ENCODE peak calls at places on chromosomes 5 and 9, in nine cellular contexts. B is cardiac muscle cell, M is stomach, Q is ureter, G is HEK293T, V is DND-41, O is NCI-H1436 treated with DMSO at 0.1 percent for 48 hours, J is fibroblast of lung, S is kidney. R is an unnamed sample.

GRCh38 chr9:98369896-98370295 is 114.4 kb upstream of the TBC1D2 start:
- DNase-seq in G (no peak), J (no peak), M (no peak), O (no peak), V (no peak), S (no peak), Q (no peak), B (no peak), R (no peak)

GRCh38 chr9:95104088-95104960 is 213.2 kb downstream of the FANCC start:
- DNase-seq in V (no peak), J (no peak), S (peak; percentile 65), M (no peak), G (no peak), Q (no peak), B (peak; percentile 15), O (no peak), R (no peak)

GRCh38 chr5:24167791-24168190 is 477.0 kb downstream of the CDH10 start:
- DNase-seq in M (no peak), B (no peak), S (no peak), J (peak; percentile 7), V (no peak), O (no peak), Q (no peak), G (no peak), R (no peak)

GRCh38 chr5:53871050-53871449 is 310.6 kb downstream of the NDUFS4 start:
- DNase-seq in V (no peak), J (no peak), G (no peak), S (no peak), M (no peak), B (no peak), O (no peak), Q (no peak), R (no peak)

GRCh38 chr5:139951983-139952382 is 91.1 kb downstream of the NRG2 start:
- DNase-seq in G (no peak), M (no peak), Q (no peak), J (no peak), S (no peak), B (no peak), V (no peak), O (no peak), R (no peak)

GRCh38 chr5:155260798-155261197 is 247.2 kb downstream of the KIF4B start:
- DNase-seq in J (no peak), B (no peak), O (peak; percentile 5), G (peak; percentile 21), Q (no peak), M (no peak), S (no peak), V (peak; percentile 18), R (no peak)

GRCh38 chr9:75265525-75265972 is 177.2 kb downstream of the OSTF1 start:
- DNase-seq in Q (peak; percentile 51), G (peak; percentile 55), M (peak; percentile 38), O (no peak), J (peak; percentile 17), B (peak; percentile 60), S (no peak), V (peak; percentile 49), R (peak; percentile 20)

GRCh38 chr9:125924351-125924750 is 177.2 kb downstream of the PBX3 start:
- DNase-seq in O (no peak), M (no peak), S (no peak), J (no peak), Q (no peak), V (no peak), B (no peak), G (no peak), R (no peak)

GRCh38 chr9:29422445-29422844 is 1849.2 kb upstream of the C9orf72 start:
- DNase-seq in B (no peak), Q (no peak), G (no peak), M (no peak), S (no peak), O (no peak), V (no peak), J (no peak), R (no peak)

GRCh38 chr9:99749641-99750040 is 72.0 kb upstream of the NR4A3 start:
- DNase-seq in O (no peak), Q (no peak), J (no peak), G (no peak), V (no peak), B (no peak), S (no peak), M (no peak), R (no peak)

GRCh38 chr5:115072266-115073056 is 97.2 kb downstream of the TRIM36 start:
- DNase-seq in M (no peak), G (no peak), V (no peak), O (no peak), S (no peak), Q (no peak), B (no peak), J (no peak), R (no peak)

GRCh38 chr9:133948138-133948537 is 44.0 kb downstream of the VAV2 start:
- DNase-seq in Q (no peak), V (no peak), S (peak; percentile 64), B (no peak), G (no peak), M (no peak), O (no peak), J (peak; percentile 56), R (no peak)

GRCh38 chr5:138953370-138954256 is 78.5 kb upstream of the LRRTM2 start:
- DNase-seq in Q (peak; percentile 90), O (peak; percentile 78), B (peak; percentile 78), V (peak; percentile 90), M (peak; percentile 87), J (peak; percentile 72), G (no peak), S (peak; percentile 96), R (no peak)

GRCh38 chr9:129245276-129245675 is 67.2 kb upstream of the IER5L start:
- DNase-seq in B (peak; percentile 34), S (peak; percentile 64), O (no peak), G (no peak), V (no peak), M (no peak), Q (no peak), J (peak; percentile 56), R (no peak)

GRCh38 chr9:76257224-76257794 is 136.9 kb downstream of the RFK start:
- DNase-seq in S (no peak), M (no peak), O (no peak), J (no peak), G (no peak), V (no peak), Q (no peak), B (peak; percentile 5), R (no peak)

GRCh38 chr9:94874316-94874715 is 147.8 kb downstream of the AOPEP start:
- DNase-seq in V (no peak), J (peak; percentile 96), Q (no peak), S (no peak), M (no peak), B (peak; percentile 82), G (no peak), O (no peak), R (no peak)

GRCh38 chr5:132748522-132749000 is 1.3 kb downstream of the CCNI2 start:
- DNase-seq in V (no peak), B (no peak), J (no peak), G (peak; percentile 2), Q (no peak), M (no peak), O (no peak), S (no peak), R (no peak)

GRCh38 chr9:17294822-17295624 is 160.2 kb downstream of the CNTLN start:
- DNase-seq in M (no peak), O (no peak), V (no peak), J (no peak), Q (no peak), G (no peak), B (no peak), S (no peak), R (no peak)